ENCODE peak calls at places on chromosomes 7 and 10, in eight cellular contexts. D is HepG2, P is K562, E is H1, H is A549, T is tibial nerve, O is stomach, W is GM12878. U is an unnamed sample.

GRCh38 chr10:124356706-124357582 is 61.8 kb downstream of the OAT start:
- DNase-seq in P (no peak), E (no peak), W (no peak), T (no peak), O (no peak), D (no peak), H (no peak), U (no peak)

GRCh38 chr10:15202639-15203038 is 34.1 kb upstream of the NMT2 start:
- DNase-seq in D (no peak), O (no peak), W (no peak), E (no peak), P (no peak), T (no peak), H (no peak), U (no peak)

GRCh38 chr10:13437026-13437555 is 89.0 kb upstream of the SEPHS1 start:
- DNase-seq in O (no peak), H (no peak), P (no peak), D (no peak), T (no peak), E (peak), W (no peak), U (no peak)

GRCh38 chr10:74078037-74078436 is 72.6 kb downstream of the AP3M1 start:
- DNase-seq in D (no peak), H (no peak), P (no peak), O (no peak), W (peak), E (no peak), T (no peak), U (no peak)

GRCh38 chr10:82191653-82192052 is 316.7 kb downstream of the NRG3 start:
- DNase-seq in W (no peak), T (no peak), E (no peak), D (no peak), H (no peak), P (no peak), O (no peak), U (no peak)

GRCh38 chr10:26807532-26807931 is 53.2 kb downstream of the ABI1 start:
- DNase-seq in T (no peak), W (no peak), H (no peak), D (no peak), E (no peak), P (no peak), O (no peak), U (no peak)

GRCh38 chr7:32958046-32959025 is 1.1 kb downstream of the FKBP9 start:
- DNase-seq in D (peak), T (peak), O (peak), P (peak), W (no peak), E (peak), H (no peak), U (no peak)

GRCh38 chr7:114722562-114722961 is 199.3 kb upstream of the MDFIC start:
- DNase-seq in E (no peak), T (no peak), O (no peak), D (no peak), P (no peak), H (no peak), W (no peak), U (no peak)

GRCh38 chr7:41994746-41995110 is 242.3 kb downstream of the GLI3 start:
- DNase-seq in W (no peak), D (no peak), H (no peak), T (no peak), E (no peak), O (no peak), P (no peak), U (no peak)

GRCh38 chr10:52170776-52171175 is 143.3 kb upstream of the DKK1 start:
- DNase-seq in D (no peak), T (no peak), E (no peak), W (no peak), O (no peak), P (no peak), H (no peak), U (no peak)

GRCh38 chr7:75981450-75982305 is 12.7 kb downstream of the TMEM120A start:
- DNase-seq in H (no peak), P (no peak), E (no peak), W (no peak), D (no peak), T (no peak), O (no peak), U (peak)

GRCh38 chr7:114574384-114574783 is 159.8 kb downstream of the FOXP2 start:
- DNase-seq in T (no peak), E (no peak), W (no peak), P (no peak), O (no peak), D (no peak), H (no peak), U (no peak)

GRCh38 chr10:104521901-104522827 is 118.9 kb upstream of the SORCS3 start:
- DNase-seq in W (no peak), H (no peak), O (no peak), D (no peak), T (no peak), E (no peak), P (no peak), U (no peak)

GRCh38 chr7:142385528-142386340 is 127.9 kb upstream of the PRSS58 start:
- DNase-seq in E (peak), D (peak), H (peak), O (no peak), P (peak), T (no peak), W (peak), U (no peak)

GRCh38 chr10:119346063-119346835 is 138.9 kb downstream of the GRK5 start:
- DNase-seq in E (no peak), H (no peak), W (no peak), P (no peak), T (no peak), O (peak), D (no peak), U (no peak)

GRCh38 chr10:15201589-15202300 is 33.3 kb upstream of the NMT2 start:
- DNase-seq in E (no peak), H (peak), D (no peak), T (no peak), W (no peak), P (no peak), O (no peak), U (no peak)

GRCh38 chr7:132904209-132904608 is 177.7 kb downstream of the CHCHD3 start:
- DNase-seq in E (no peak), P (no peak), O (no peak), H (no peak), D (no peak), T (no peak), W (no peak), U (no peak)

GRCh38 chr10:110399163-110400094 is 94.7 kb upstream of the SMNDC1 start:
- DNase-seq in T (no peak), P (no peak), H (peak), D (peak), W (no peak), O (peak), E (no peak), U (no peak)

GRCh38 chr7:36589391-36589790 is 134.9 kb downstream of the AOAH start:
- DNase-seq in O (no peak), W (no peak), E (no peak), P (no peak), D (no peak), H (no peak), T (no peak), U (no peak)

GRCh38 chr10:103923502-103923901 is 5.5 kb upstream of the STN1 start:
- DNase-seq in P (no peak), H (no peak), T (no peak), E (no peak), D (peak), W (no peak), O (no peak), U (no peak)

GRCh38 chr10:74255800-74256422 is 104.9 kb downstream of the ADK start:
- DNase-seq in H (no peak), E (no peak), W (no peak), P (no peak), T (no peak), D (no peak), O (no peak), U (no peak)

GRCh38 chr7:30888783-30889182 is 22.9 kb upstream of the AQP1 start:
- DNase-seq in P (no peak), E (no peak), H (no peak), D (no peak), O (no peak), T (peak), W (no peak), U (no peak)

GRCh38 chr7:135664046-135664589 is 1.8 kb downstream of the STMP1 start:
- DNase-seq in O (no peak), E (no peak), H (no peak), T (no peak), D (peak), W (no peak), P (peak), U (no peak)

GRCh38 chr7:129047761-129048160 is 7.2 kb downstream of the TNPO3 start:
- DNase-seq in T (no peak), D (no peak), H (no peak), E (no peak), P (no peak), O (no peak), W (no peak), U (no peak)

GRCh38 chr10:18527692-18528091 is 123.7 kb downstream of the NSUN6 start:
- DNase-seq in H (no peak), P (no peak), O (no peak), E (no peak), T (no peak), D (no peak), W (no peak), U (no peak)

GRCh38 chr10:11867497-11867896 is 44.3 kb downstream of the PROSER2 start:
- DNase-seq in P (no peak), T (no peak), W (no peak), O (no peak), D (no peak), H (no peak), E (no peak), U (no peak)

GRCh38 chr10:11866199-11866925 is 43.2 kb downstream of the PROSER2 start:
- DNase-seq in H (no peak), P (no peak), W (no peak), D (no peak), T (no peak), O (no peak), E (no peak), U (no peak)

GRCh38 chr10:11863353-11864105 is 40.4 kb downstream of the PROSER2 start:
- DNase-seq in O (peak), T (no peak), D (no peak), P (no peak), H (no peak), E (no peak), W (peak), U (no peak)

GRCh38 chr10:11864727-11865126 is 41.6 kb downstream of the PROSER2 start:
- DNase-seq in P (no peak), E (no peak), H (no peak), T (no peak), W (no peak), D (no peak), O (peak), U (no peak)

DNA sequence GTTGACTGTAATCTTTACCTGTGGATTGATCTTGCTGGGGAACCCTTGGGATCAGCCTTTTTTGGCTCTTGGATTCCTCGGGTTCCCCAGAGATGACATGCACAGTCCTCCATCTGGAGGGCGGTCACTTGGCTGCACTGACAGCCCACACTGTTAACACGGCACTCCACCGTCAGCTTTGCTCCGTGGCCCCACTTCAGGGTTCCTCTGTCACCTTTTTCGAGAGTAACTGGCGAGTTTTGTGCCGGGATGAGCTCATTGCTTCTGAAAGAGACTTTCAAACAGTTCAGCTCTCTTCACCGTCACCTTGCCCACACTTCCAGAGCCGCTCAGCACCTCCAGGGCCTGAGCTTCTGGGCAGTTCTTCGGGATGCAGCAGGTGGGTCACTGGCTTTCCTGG is 42.4 kb downstream of the PROSER2 start:
- DNase-seq in P (no peak), E (no peak), T (no peak), H (no peak), W (no peak), O (no peak), D (no peak), U (no peak)
- TF ChIP-seq POLR2A in P (no peak), E (no peak), T (no peak), H (no peak), W (no peak), O (no peak), D (no peak), U (no peak)

DNA sequence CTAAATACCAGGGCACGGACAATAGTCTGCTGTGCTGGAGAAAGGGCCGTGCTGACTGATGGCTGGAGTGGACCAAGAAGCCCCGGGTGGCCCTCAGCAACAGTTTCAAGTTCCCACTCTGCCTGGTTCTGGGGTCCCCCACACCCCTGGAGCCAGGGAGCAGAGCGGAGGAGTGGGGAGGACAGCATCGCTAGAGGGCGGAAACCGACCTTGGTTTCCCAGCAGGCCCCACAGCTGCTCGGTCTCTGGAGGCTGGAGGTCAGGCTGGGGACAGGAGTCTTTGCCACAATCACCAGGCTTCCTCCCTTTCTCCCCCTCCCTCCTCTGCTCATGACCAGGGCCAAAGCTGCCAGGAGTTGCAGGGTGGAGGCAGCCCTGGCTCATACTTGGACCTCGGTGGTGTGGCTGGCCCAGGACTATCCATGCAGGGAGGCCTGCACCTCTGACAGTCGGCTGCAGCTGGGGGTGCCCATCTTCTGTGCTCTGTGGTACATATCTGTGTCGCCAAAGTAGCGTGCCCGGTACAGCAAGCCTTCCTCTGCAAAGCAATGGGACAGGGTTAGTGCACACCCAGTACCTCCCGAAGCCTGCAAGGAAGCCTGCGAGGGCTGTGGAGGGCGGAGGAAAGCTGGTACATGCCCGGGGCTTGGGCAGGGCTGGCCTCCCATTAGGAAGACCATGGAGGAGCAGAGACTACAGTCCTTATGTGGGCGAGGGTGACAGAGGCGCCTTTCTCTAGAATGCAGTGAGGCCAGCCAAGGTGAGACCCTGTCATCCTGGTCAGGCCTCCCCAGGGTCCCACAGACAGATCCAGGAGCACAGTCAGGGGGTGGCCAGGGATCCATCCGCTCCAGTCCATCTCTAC is 19.1 kb downstream of the DNAJB12 start:
- DNase-seq in E (no peak), H (no peak), O (peak), W (no peak), D (no peak), T (peak), P (no peak), U (peak)
- H3K27ac ChIP-seq in E (peak), H (peak), O (peak), W (peak), D (peak), T (peak), P (no peak), U (peak)

GRCh38 chr10:61283066-61283465 is 170.1 kb downstream of the TMEM26 start:
- DNase-seq in W (no peak), E (no peak), O (no peak), D (no peak), T (no peak), P (no peak), H (no peak), U (no peak)

GRCh38 chr10:61283489-61284221 is 169.5 kb downstream of the TMEM26 start:
- DNase-seq in H (no peak), T (no peak), W (no peak), D (no peak), O (no peak), P (no peak), E (no peak), U (no peak)

GRCh38 chr10:61284222-61284890 is 168.8 kb downstream of the TMEM26 start:
- DNase-seq in H (peak), W (no peak), O (no peak), D (peak), T (peak), E (no peak), P (peak), U (no peak)

GRCh38 chr10:61279400-61279799 is 173.8 kb downstream of the TMEM26 start:
- DNase-seq in W (no peak), E (no peak), D (no peak), H (no peak), T (no peak), O (no peak), P (no peak), U (no peak)

DNA sequence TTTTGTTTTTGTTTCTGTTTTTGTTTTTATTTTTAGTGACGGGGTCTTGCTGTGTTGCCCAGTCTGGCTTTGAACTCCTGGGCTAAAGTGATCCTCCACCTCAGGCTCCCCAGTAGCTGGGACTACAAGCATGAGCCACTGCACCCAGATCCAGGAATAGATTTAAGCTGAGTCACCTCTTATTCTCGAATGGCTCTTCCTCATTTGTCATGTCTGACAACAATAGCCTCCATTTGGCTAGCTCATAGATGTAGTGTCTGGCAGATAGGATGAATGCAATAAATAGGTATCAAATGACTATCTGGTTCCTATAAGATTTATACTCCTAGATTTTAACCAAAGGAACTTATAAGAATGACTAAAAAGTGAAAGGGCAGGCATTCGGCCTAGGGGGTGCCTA is 172.9 kb downstream of the TMEM26 start:
- DNase-seq in P (peak), T (no peak), H (no peak), D (no peak), O (no peak), E (no peak), W (no peak), U (no peak)
- TF ChIP-seq EP300 in P (no peak), T (no peak), H (no peak), D (no peak), O (no peak), E (no peak), W (no peak), U (no peak)

DNA sequence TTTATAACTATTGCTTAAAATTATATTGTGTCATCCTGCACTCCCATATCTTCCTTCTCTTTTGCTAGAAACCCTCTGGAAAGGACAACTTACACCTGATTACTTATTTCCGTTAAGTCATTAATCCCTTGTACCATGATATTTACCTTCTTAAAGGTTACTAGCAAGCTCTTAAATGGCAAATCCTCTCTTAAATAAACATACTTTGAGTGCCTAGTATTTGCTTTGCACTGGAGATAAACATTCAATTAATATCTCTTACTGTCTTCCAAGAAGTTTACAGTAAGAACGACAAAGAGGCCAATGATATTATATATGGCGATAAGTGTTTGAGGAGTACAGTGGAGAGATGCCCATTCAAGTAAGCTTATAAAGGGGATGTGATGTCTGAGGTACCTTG is 278.3 kb downstream of the HGF start:
- DNase-seq in W (no peak), D (no peak), T (no peak), O (no peak), E (no peak), P (no peak), H (no peak), U (no peak)
- TF ChIP-seq POLR2A in W (no peak), D (no peak), T (no peak), O (no peak), E (no peak), P (no peak), H (no peak), U (no peak)